ENCODE peak calls at places on chromosomes 12 and 14, in four cellular contexts. B is Panc1, H is GM12891, F is breast epithelium. N is an unnamed sample.

GRCh38 chr14:19799880-19800279 is 3.7 kb upstream of the OR4N2 start:
- DNase-seq in B (no peak), H (no peak), F (no peak), N (no peak)

GRCh38 chr14:102088012-102088792 is 1.4 kb upstream of the HSP90AA1 start:
- DNase-seq in H (peak; percentile 57), B (no peak), F (peak; percentile 48), N (peak; percentile 72)

GRCh38 chr12:118098911-118099671 is 4.7 kb downstream of the VSIG10 start:
- DNase-seq in F (no peak), H (no peak), B (no peak), N (no peak)

GRCh38 chr12:112122823-112123690 is 2.3 kb upstream of the TRAFD1 start:
- DNase-seq in H (no peak), B (no peak), F (no peak), N (no peak)

GRCh38 chr12:53327435-53328042 is 6.1 kb upstream of the AAAS start:
- DNase-seq in H (no peak), F (no peak), B (no peak), N (no peak)

GRCh38 chr12:2431810-2432209 is 363.0 kb upstream of the FKBP4 start:
- DNase-seq in B (no peak), F (no peak), H (no peak), N (peak; percentile 9)

GRCh38 chr12:12474471-12474928 is 88.2 kb downstream of the DUSP16 start:
- DNase-seq in B (no peak), H (no peak), F (no peak), N (no peak)

GRCh38 chr14:52266179-52266578 is 1.3 kb upstream of the PTGDR start:
- DNase-seq in B (no peak), F (no peak), H (no peak), N (no peak)

GRCh38 chr14:74871819-74872218 is 4.1 kb downstream of the PROX2 start:
- DNase-seq in B (no peak), H (no peak), F (no peak), N (no peak)

GRCh38 chr12:57610553-57611115 is 601 bp upstream of the ARHGEF25 start:
- DNase-seq in F (peak; percentile 44), H (no peak), B (no peak), N (no peak)

GRCh38 chr14:82345149-82345548 is 811.5 kb upstream of the SEL1L start:
- DNase-seq in B (no peak), H (no peak), F (no peak), N (no peak)

GRCh38 chr12:52836042-52836466 is 1.9 kb upstream of the KRT79 start:
- DNase-seq in F (no peak), B (no peak), H (no peak), N (no peak)

GRCh38 chr14:25010471-25010870 is 39.5 kb downstream of the STXBP6 start:
- DNase-seq in H (no peak), F (no peak), B (no peak), N (no peak)

GRCh38 chr12:124493809-124494750 is 73.3 kb downstream of the NCOR2 start:
- DNase-seq in H (peak; percentile 95), F (no peak), B (no peak), N (no peak)

GRCh38 chr14:103118663-103119404 is 4.4 kb upstream of the TNFAIP2 start:
- DNase-seq in H (no peak), B (no peak), F (no peak), N (peak; percentile 96)

GRCh38 chr12:31518680-31519227 is 72.2 kb downstream of the DENND5B start:
- DNase-seq in H (no peak), F (no peak), B (peak; percentile 95), N (no peak)

GRCh38 chr12:103657331-103657730 is 70.3 kb downstream of the STAB2 start:
- DNase-seq in H (no peak), F (no peak), B (no peak), N (no peak)

GRCh38 chr12:42756841-42757661 is 167.5 kb upstream of the PRICKLE1 start:
- DNase-seq in H (no peak), F (peak; percentile 54), B (no peak), N (no peak)

GRCh38 chr14:49687942-49688700 is at the start of gene POLE2:
- DNase-seq in H (peak; percentile 74), F (peak; percentile 33), B (no peak), N (peak; percentile 47)
- TF ChIP-seq POLR2AphosphoS5 in H (peak; percentile 38), F (peak; percentile 53), B (peak; percentile 74), N (peak; percentile 89)

GRCh38 chr12:75908961-75909699 is 122.4 kb downstream of the PHLDA1 start:
- DNase-seq in H (no peak), B (no peak), F (peak; percentile 66), N (no peak)
- TF ChIP-seq POLR2AphosphoS5 in H (no peak), B (peak; percentile 60), F (peak; percentile 29), N (no peak)

GRCh38 chr12:67592228-67593011 is 56.1 kb upstream of the DYRK2 start:
- DNase-seq in B (no peak), F (no peak), H (peak; percentile 4), N (no peak)

GRCh38 chr12:67593871-67594330 is 54.6 kb upstream of the DYRK2 start:
- DNase-seq in H (no peak), F (no peak), B (no peak), N (no peak)

GRCh38 chr12:67593041-67593870 is 55.3 kb upstream of the DYRK2 start:
- DNase-seq in B (no peak), H (no peak), F (peak; percentile 89), N (no peak)

GRCh38 chr12:67595365-67595764 is 53.2 kb upstream of the DYRK2 start:
- DNase-seq in B (no peak), F (no peak), H (no peak), N (no peak)

DNA sequence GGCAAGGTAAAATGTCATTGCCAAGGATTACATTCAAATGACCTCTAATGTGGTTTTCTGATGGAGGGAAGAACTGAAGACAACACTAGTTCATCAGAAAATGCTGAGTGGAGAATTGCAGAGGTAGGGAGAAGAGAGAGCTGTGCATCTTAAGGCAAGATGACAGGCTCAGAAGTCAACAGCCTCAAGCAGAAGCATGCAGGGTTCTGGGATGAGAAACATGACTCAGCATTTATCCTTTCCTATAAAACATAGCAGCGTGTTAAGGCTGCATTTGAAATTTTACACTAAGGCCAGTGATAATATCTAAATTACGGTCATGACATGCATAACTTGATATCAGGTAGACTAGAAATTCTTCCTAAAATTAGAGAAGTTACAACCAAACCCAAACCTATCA is 53.7 kb upstream of the DYRK2 start:
- DNase-seq in F (no peak), H (no peak), B (no peak), N (no peak)
- TF ChIP-seq POLR2AphosphoS5 in F (no peak), H (no peak), B (no peak), N (no peak)

GRCh38 chr14:60650382-60650961 is 1.2 kb upstream of the SIX1 start:
- DNase-seq in H (no peak), B (no peak), F (no peak), N (no peak)

GRCh38 chr14:60648169-60648933 is 926 bp downstream of the SIX1 start:
- DNase-seq in F (no peak), H (no peak), B (no peak), N (no peak)

GRCh38 chr14:60649815-60650381 is 621 bp upstream of the SIX1 start:
- DNase-seq in H (no peak), B (no peak), F (no peak), N (no peak)

GRCh38 chr14:60647837-60648168 is 1.5 kb downstream of the SIX1 start:
- DNase-seq in H (no peak), F (no peak), B (no peak), N (no peak)

DNA sequence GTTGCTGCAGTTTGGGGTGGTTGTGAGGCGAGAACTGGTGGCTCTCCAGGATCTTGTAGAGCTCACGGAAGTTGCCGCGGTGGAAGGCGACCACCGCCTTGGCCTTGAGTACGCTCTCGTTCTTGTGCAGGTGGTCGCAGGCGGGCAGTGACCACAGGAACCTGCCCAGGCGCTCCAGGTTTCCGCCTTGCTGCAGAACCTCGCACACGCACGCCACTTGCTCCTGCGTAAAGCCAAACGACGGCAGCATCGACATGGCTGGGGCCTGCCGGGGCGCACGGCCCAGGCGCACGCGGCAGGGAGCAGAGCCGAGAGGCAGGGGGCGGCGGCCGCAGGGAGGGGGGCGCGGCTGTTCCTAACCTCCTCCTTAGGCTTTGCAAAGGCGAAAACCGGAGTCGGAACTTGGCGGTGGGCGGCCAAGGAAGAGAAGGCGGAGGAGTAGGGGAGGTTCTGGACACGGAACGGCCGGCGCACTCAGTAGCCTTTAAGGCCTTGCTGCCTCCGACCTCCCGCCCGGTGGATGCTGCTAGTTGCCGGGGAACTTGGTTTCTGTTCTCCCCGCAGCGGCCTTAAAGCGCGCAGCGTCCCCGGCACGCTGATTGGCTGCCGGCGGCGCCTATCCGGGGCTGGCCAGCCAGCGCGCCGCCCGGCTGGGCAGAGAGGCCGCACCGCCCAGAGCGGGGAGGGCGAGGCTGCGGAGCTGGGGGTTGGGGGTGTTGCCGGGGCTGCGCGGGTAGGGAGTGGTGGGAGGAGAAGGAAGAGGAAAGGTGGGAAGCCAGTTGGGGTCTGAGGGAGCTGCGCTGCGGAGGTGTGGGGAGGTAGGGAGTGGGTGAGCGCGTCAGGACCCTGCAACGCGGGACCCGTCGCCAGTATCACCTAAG is at the start of gene SIX1:
- DNase-seq in F (no peak), H (peak; percentile 68), B (no peak), N (peak; percentile 28)
- TF ChIP-seq POLR2AphosphoS5 in F (no peak), H (no peak), B (no peak), N (no peak)

GRCh38 chr14:105247715-105248367 is 492 bp upstream of the BTBD6 start:
- DNase-seq in H (no peak), F (no peak), B (no peak), N (no peak)
- TF ChIP-seq POLR2AphosphoS5 in H (no peak), F (no peak), B (no peak), N (no peak)

GRCh38 chr14:21248338-21248737 is 20.9 kb downstream of the HNRNPC start:
- DNase-seq in B (no peak), H (no peak), F (no peak), N (no peak)

GRCh38 chr14:21244546-21244945 is 24.7 kb downstream of the HNRNPC start:
- DNase-seq in H (no peak), F (no peak), B (no peak), N (peak; percentile 87)

GRCh38 chr14:21241218-21241819 is 27.9 kb downstream of the HNRNPC start:
- DNase-seq in B (no peak), F (no peak), H (no peak), N (no peak)

GRCh38 chr14:21248739-21249411 is 20.4 kb downstream of the HNRNPC start:
- DNase-seq in B (no peak), H (no peak), F (no peak), N (no peak)

DNA sequence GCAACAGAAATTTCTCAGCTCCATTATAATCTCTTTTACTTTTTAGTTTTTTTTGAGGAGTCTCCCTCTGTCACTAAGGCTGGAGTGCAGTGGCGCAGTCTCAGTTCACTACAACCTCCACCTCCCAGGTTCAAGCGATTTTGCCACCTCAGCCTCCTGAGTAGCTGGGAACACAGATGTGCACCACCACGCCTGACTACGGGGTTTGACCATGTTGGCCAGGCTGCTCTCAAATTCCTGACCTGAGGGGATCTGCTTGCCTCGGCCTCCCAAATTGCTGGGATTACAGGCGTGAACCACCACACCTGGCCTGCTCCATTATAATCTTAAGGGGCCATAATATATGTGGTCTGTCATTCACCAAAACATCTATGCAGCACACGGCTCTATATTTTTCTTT is 23.4 kb downstream of the HNRNPC start:
- DNase-seq in F (no peak), H (no peak), B (no peak), N (no peak)
- TF ChIP-seq POLR2AphosphoS5 in F (no peak), H (peak; percentile 77), B (no peak), N (peak; percentile 12)